ENCODE peak calls at places on chromosomes 2 and 18, in nine cellular contexts. One of them, this sample, is unnamed.

GRCh38 chr2:234139755-234140154 is 89.3 kb downstream of the SPP2 start:
- DNase-seq in activated CD8-positive, alpha-beta T cell treated with anti-CD3 and anti-CD28 coated beads, Interleukin-2, amount 10 ng/mL, durations not matched to agents 7 days and 5 days: no peak
- DNase-seq in H1: no peak
- DNase-seq in NCI-H774: no peak
- DNase-seq in amniotic stem cell: no peak
- DNase-seq in activated CD4-positive, alpha-beta T cell treated with anti-CD3 and anti-CD28 coated beads, Interleukin-2, amount 50 U/mL, for 1 hour: no peak
- DNase-seq in non-pigmented ciliary epithelial cell: no peak
- DNase-seq in psoas muscle: no peak
- DNase-seq in sciatic nerve: no peak
- DNase-seq in this sample: no peak

GRCh38 chr2:179692610-179693009 is 168.8 kb downstream of the ZNF385B start:
- DNase-seq in sciatic nerve: no peak
- DNase-seq in H1: no peak
- DNase-seq in non-pigmented ciliary epithelial cell: no peak
- DNase-seq in amniotic stem cell: no peak
- DNase-seq in activated CD8-positive, alpha-beta T cell treated with anti-CD3 and anti-CD28 coated beads, Interleukin-2, amount 10 ng/mL, durations not matched to agents 7 days and 5 days: no peak
- DNase-seq in NCI-H774: no peak
- DNase-seq in psoas muscle: no peak
- DNase-seq in activated CD4-positive, alpha-beta T cell treated with anti-CD3 and anti-CD28 coated beads, Interleukin-2, amount 50 U/mL, for 1 hour: no peak
- DNase-seq in this sample: no peak

GRCh38 chr2:134736167-134736885 is 17.5 kb upstream of the TMEM163 start:
- DNase-seq in NCI-H774: no peak
- DNase-seq in sciatic nerve: no peak
- DNase-seq in H1: no peak
- DNase-seq in activated CD8-positive, alpha-beta T cell treated with anti-CD3 and anti-CD28 coated beads, Interleukin-2, amount 10 ng/mL, durations not matched to agents 7 days and 5 days: no peak
- DNase-seq in psoas muscle: no peak
- DNase-seq in amniotic stem cell: peak; percentile 40
- DNase-seq in activated CD4-positive, alpha-beta T cell treated with anti-CD3 and anti-CD28 coated beads, Interleukin-2, amount 50 U/mL, for 1 hour: no peak
- DNase-seq in non-pigmented ciliary epithelial cell: peak; percentile 54
- DNase-seq in this sample: no peak

GRCh38 chr2:136383161-136383560 is 265.2 kb upstream of the CXCR4 start:
- DNase-seq in activated CD4-positive, alpha-beta T cell treated with anti-CD3 and anti-CD28 coated beads, Interleukin-2, amount 50 U/mL, for 1 hour: no peak
- DNase-seq in psoas muscle: no peak
- DNase-seq in activated CD8-positive, alpha-beta T cell treated with anti-CD3 and anti-CD28 coated beads, Interleukin-2, amount 10 ng/mL, durations not matched to agents 7 days and 5 days: no peak
- DNase-seq in non-pigmented ciliary epithelial cell: no peak
- DNase-seq in NCI-H774: no peak
- DNase-seq in sciatic nerve: no peak
- DNase-seq in amniotic stem cell: no peak
- DNase-seq in H1: no peak
- DNase-seq in this sample: no peak

GRCh38 chr2:44943031-44943692 is 1.7 kb downstream of the SIX3 start:
- DNase-seq in activated CD8-positive, alpha-beta T cell treated with anti-CD3 and anti-CD28 coated beads, Interleukin-2, amount 10 ng/mL, durations not matched to agents 7 days and 5 days: no peak
- DNase-seq in H1: no peak
- DNase-seq in NCI-H774: no peak
- DNase-seq in sciatic nerve: no peak
- DNase-seq in psoas muscle: no peak
- DNase-seq in non-pigmented ciliary epithelial cell: no peak
- DNase-seq in amniotic stem cell: no peak
- DNase-seq in activated CD4-positive, alpha-beta T cell treated with anti-CD3 and anti-CD28 coated beads, Interleukin-2, amount 50 U/mL, for 1 hour: no peak
- DNase-seq in this sample: no peak

GRCh38 chr2:156400704-156401678 is 35.2 kb upstream of the GPD2 start:
- DNase-seq in non-pigmented ciliary epithelial cell: peak; percentile 56
- DNase-seq in sciatic nerve: peak; percentile 86
- DNase-seq in NCI-H774: peak; percentile 51
- DNase-seq in activated CD4-positive, alpha-beta T cell treated with anti-CD3 and anti-CD28 coated beads, Interleukin-2, amount 50 U/mL, for 1 hour: peak; percentile 77
- DNase-seq in H1: peak; percentile 82
- DNase-seq in amniotic stem cell: peak; percentile 50
- DNase-seq in psoas muscle: peak; percentile 63
- DNase-seq in activated CD8-positive, alpha-beta T cell treated with anti-CD3 and anti-CD28 coated beads, Interleukin-2, amount 10 ng/mL, durations not matched to agents 7 days and 5 days: peak; percentile 84
- DNase-seq in this sample: peak; percentile 82

GRCh38 chr18:35590935-35591334 is 9.4 kb downstream of the GALNT1 start:
- DNase-seq in amniotic stem cell: no peak
- DNase-seq in NCI-H774: no peak
- DNase-seq in sciatic nerve: no peak
- DNase-seq in non-pigmented ciliary epithelial cell: no peak
- DNase-seq in psoas muscle: no peak
- DNase-seq in activated CD8-positive, alpha-beta T cell treated with anti-CD3 and anti-CD28 coated beads, Interleukin-2, amount 10 ng/mL, durations not matched to agents 7 days and 5 days: no peak
- DNase-seq in activated CD4-positive, alpha-beta T cell treated with anti-CD3 and anti-CD28 coated beads, Interleukin-2, amount 50 U/mL, for 1 hour: no peak
- DNase-seq in H1: no peak
- DNase-seq in this sample: no peak

GRCh38 chr2:8796878-8797550 is 40.4 kb downstream of the KIDINS220 start:
- DNase-seq in amniotic stem cell: no peak
- DNase-seq in activated CD8-positive, alpha-beta T cell treated with anti-CD3 and anti-CD28 coated beads, Interleukin-2, amount 10 ng/mL, durations not matched to agents 7 days and 5 days: peak; percentile 30
- DNase-seq in H1: no peak
- DNase-seq in non-pigmented ciliary epithelial cell: no peak
- DNase-seq in sciatic nerve: no peak
- DNase-seq in activated CD4-positive, alpha-beta T cell treated with anti-CD3 and anti-CD28 coated beads, Interleukin-2, amount 50 U/mL, for 1 hour: no peak
- DNase-seq in psoas muscle: no peak
- DNase-seq in NCI-H774: no peak
- DNase-seq in this sample: no peak

GRCh38 chr2:182649316-182649715 is 66.7 kb upstream of the DNAJC10 start:
- DNase-seq in amniotic stem cell: no peak
- DNase-seq in NCI-H774: peak; percentile 37
- DNase-seq in H1: no peak
- DNase-seq in psoas muscle: no peak
- DNase-seq in activated CD4-positive, alpha-beta T cell treated with anti-CD3 and anti-CD28 coated beads, Interleukin-2, amount 50 U/mL, for 1 hour: no peak
- DNase-seq in sciatic nerve: no peak
- DNase-seq in non-pigmented ciliary epithelial cell: no peak
- DNase-seq in activated CD8-positive, alpha-beta T cell treated with anti-CD3 and anti-CD28 coated beads, Interleukin-2, amount 10 ng/mL, durations not matched to agents 7 days and 5 days: no peak
- DNase-seq in this sample: peak; percentile 33

GRCh38 chr2:121890041-121890440 is 134.6 kb downstream of the TSN start:
- DNase-seq in amniotic stem cell: no peak
- DNase-seq in H1: no peak
- DNase-seq in activated CD4-positive, alpha-beta T cell treated with anti-CD3 and anti-CD28 coated beads, Interleukin-2, amount 50 U/mL, for 1 hour: no peak
- DNase-seq in sciatic nerve: no peak
- DNase-seq in activated CD8-positive, alpha-beta T cell treated with anti-CD3 and anti-CD28 coated beads, Interleukin-2, amount 10 ng/mL, durations not matched to agents 7 days and 5 days: no peak
- DNase-seq in NCI-H774: no peak
- DNase-seq in psoas muscle: no peak
- DNase-seq in non-pigmented ciliary epithelial cell: no peak
- DNase-seq in this sample: no peak

GRCh38 chr2:229363126-229363814 is 92.2 kb upstream of the PID1 start:
- DNase-seq in amniotic stem cell: no peak
- DNase-seq in H1: no peak
- DNase-seq in sciatic nerve: no peak
- DNase-seq in NCI-H774: no peak
- DNase-seq in psoas muscle: no peak
- DNase-seq in activated CD4-positive, alpha-beta T cell treated with anti-CD3 and anti-CD28 coated beads, Interleukin-2, amount 50 U/mL, for 1 hour: no peak
- DNase-seq in activated CD8-positive, alpha-beta T cell treated with anti-CD3 and anti-CD28 coated beads, Interleukin-2, amount 10 ng/mL, durations not matched to agents 7 days and 5 days: no peak
- DNase-seq in non-pigmented ciliary epithelial cell: no peak
- DNase-seq in this sample: no peak

GRCh38 chr18:52452427-52452826 is 112.4 kb downstream of the DCC start:
- DNase-seq in psoas muscle: no peak
- DNase-seq in sciatic nerve: no peak
- DNase-seq in activated CD8-positive, alpha-beta T cell treated with anti-CD3 and anti-CD28 coated beads, Interleukin-2, amount 10 ng/mL, durations not matched to agents 7 days and 5 days: no peak
- DNase-seq in non-pigmented ciliary epithelial cell: no peak
- DNase-seq in H1: no peak
- DNase-seq in amniotic stem cell: no peak
- DNase-seq in NCI-H774: no peak
- DNase-seq in activated CD4-positive, alpha-beta T cell treated with anti-CD3 and anti-CD28 coated beads, Interleukin-2, amount 50 U/mL, for 1 hour: no peak
- DNase-seq in this sample: no peak

GRCh38 chr2:46983065-46983801 is 67.6 kb upstream of the MCFD2 start:
- DNase-seq in H1: no peak
- DNase-seq in non-pigmented ciliary epithelial cell: no peak
- DNase-seq in activated CD4-positive, alpha-beta T cell treated with anti-CD3 and anti-CD28 coated beads, Interleukin-2, amount 50 U/mL, for 1 hour: no peak
- DNase-seq in sciatic nerve: no peak
- DNase-seq in NCI-H774: no peak
- DNase-seq in amniotic stem cell: no peak
- DNase-seq in psoas muscle: no peak
- DNase-seq in activated CD8-positive, alpha-beta T cell treated with anti-CD3 and anti-CD28 coated beads, Interleukin-2, amount 10 ng/mL, durations not matched to agents 7 days and 5 days: no peak
- DNase-seq in this sample: no peak

GRCh38 chr2:236177604-236177966 is 9.4 kb upstream of the GBX2 start:
- DNase-seq in sciatic nerve: no peak
- DNase-seq in non-pigmented ciliary epithelial cell: no peak
- DNase-seq in activated CD4-positive, alpha-beta T cell treated with anti-CD3 and anti-CD28 coated beads, Interleukin-2, amount 50 U/mL, for 1 hour: no peak
- DNase-seq in NCI-H774: no peak
- DNase-seq in activated CD8-positive, alpha-beta T cell treated with anti-CD3 and anti-CD28 coated beads, Interleukin-2, amount 10 ng/mL, durations not matched to agents 7 days and 5 days: peak; percentile 34
- DNase-seq in amniotic stem cell: no peak
- DNase-seq in H1: peak; percentile 91
- DNase-seq in psoas muscle: peak; percentile 66
- DNase-seq in this sample: no peak

GRCh38 chr2:178448968-178449661 is 1.9 kb downstream of the PRKRA start:
- DNase-seq in psoas muscle: no peak
- DNase-seq in non-pigmented ciliary epithelial cell: no peak
- DNase-seq in activated CD8-positive, alpha-beta T cell treated with anti-CD3 and anti-CD28 coated beads, Interleukin-2, amount 10 ng/mL, durations not matched to agents 7 days and 5 days: no peak
- DNase-seq in NCI-H774: no peak
- DNase-seq in H1: no peak
- DNase-seq in activated CD4-positive, alpha-beta T cell treated with anti-CD3 and anti-CD28 coated beads, Interleukin-2, amount 50 U/mL, for 1 hour: no peak
- DNase-seq in sciatic nerve: no peak
- DNase-seq in amniotic stem cell: no peak
- DNase-seq in this sample: no peak

GRCh38 chr2:33086400-33087015 is 139.8 kb downstream of the LTBP1 start:
- DNase-seq in activated CD4-positive, alpha-beta T cell treated with anti-CD3 and anti-CD28 coated beads, Interleukin-2, amount 50 U/mL, for 1 hour: no peak
- DNase-seq in H1: no peak
- DNase-seq in amniotic stem cell: no peak
- DNase-seq in activated CD8-positive, alpha-beta T cell treated with anti-CD3 and anti-CD28 coated beads, Interleukin-2, amount 10 ng/mL, durations not matched to agents 7 days and 5 days: no peak
- DNase-seq in non-pigmented ciliary epithelial cell: no peak
- DNase-seq in NCI-H774: no peak
- DNase-seq in psoas muscle: no peak
- DNase-seq in sciatic nerve: no peak
- DNase-seq in this sample: no peak

GRCh38 chr2:38959938-38960608 is 70.4 kb downstream of the ARHGEF33 start:
- DNase-seq in NCI-H774: no peak
- DNase-seq in amniotic stem cell: no peak
- DNase-seq in psoas muscle: peak; percentile 82
- DNase-seq in activated CD8-positive, alpha-beta T cell treated with anti-CD3 and anti-CD28 coated beads, Interleukin-2, amount 10 ng/mL, durations not matched to agents 7 days and 5 days: peak; percentile 78
- DNase-seq in activated CD4-positive, alpha-beta T cell treated with anti-CD3 and anti-CD28 coated beads, Interleukin-2, amount 50 U/mL, for 1 hour: peak; percentile 59
- DNase-seq in sciatic nerve: peak; percentile 84
- DNase-seq in non-pigmented ciliary epithelial cell: no peak
- DNase-seq in H1: peak; percentile 76
- DNase-seq in this sample: no peak

GRCh38 chr2:10057231-10058107 is 14.1 kb downstream of the KLF11 start:
- DNase-seq in psoas muscle: peak; percentile 58
- DNase-seq in activated CD8-positive, alpha-beta T cell treated with anti-CD3 and anti-CD28 coated beads, Interleukin-2, amount 10 ng/mL, durations not matched to agents 7 days and 5 days: no peak
- DNase-seq in NCI-H774: no peak
- DNase-seq in activated CD4-positive, alpha-beta T cell treated with anti-CD3 and anti-CD28 coated beads, Interleukin-2, amount 50 U/mL, for 1 hour: no peak
- DNase-seq in amniotic stem cell: peak; percentile 45
- DNase-seq in non-pigmented ciliary epithelial cell: no peak
- DNase-seq in H1: peak; percentile 85
- DNase-seq in sciatic nerve: no peak
- DNase-seq in this sample: peak; percentile 36

GRCh38 chr2:60826126-60826525 is 55.2 kb upstream of the REL start:
- DNase-seq in NCI-H774: no peak
- DNase-seq in activated CD4-positive, alpha-beta T cell treated with anti-CD3 and anti-CD28 coated beads, Interleukin-2, amount 50 U/mL, for 1 hour: no peak
- DNase-seq in psoas muscle: no peak
- DNase-seq in sciatic nerve: no peak
- DNase-seq in activated CD8-positive, alpha-beta T cell treated with anti-CD3 and anti-CD28 coated beads, Interleukin-2, amount 10 ng/mL, durations not matched to agents 7 days and 5 days: no peak
- DNase-seq in H1: no peak
- DNase-seq in non-pigmented ciliary epithelial cell: no peak
- DNase-seq in amniotic stem cell: no peak
- DNase-seq in this sample: no peak

GRCh38 chr2:207408086-207408794 is 121.5 kb upstream of the CREB1 start:
- DNase-seq in H1: no peak
- DNase-seq in sciatic nerve: no peak
- DNase-seq in activated CD8-positive, alpha-beta T cell treated with anti-CD3 and anti-CD28 coated beads, Interleukin-2, amount 10 ng/mL, durations not matched to agents 7 days and 5 days: no peak
- DNase-seq in psoas muscle: no peak
- DNase-seq in activated CD4-positive, alpha-beta T cell treated with anti-CD3 and anti-CD28 coated beads, Interleukin-2, amount 50 U/mL, for 1 hour: no peak
- DNase-seq in non-pigmented ciliary epithelial cell: no peak
- DNase-seq in amniotic stem cell: no peak
- DNase-seq in NCI-H774: peak; percentile 90
- DNase-seq in this sample: peak; percentile 99

GRCh38 chr18:49973592-49973991 is 160.3 kb upstream of the ACAA2 start:
- DNase-seq in NCI-H774: no peak
- DNase-seq in sciatic nerve: no peak
- DNase-seq in H1: no peak
- DNase-seq in amniotic stem cell: no peak
- DNase-seq in non-pigmented ciliary epithelial cell: no peak
- DNase-seq in psoas muscle: no peak
- DNase-seq in activated CD8-positive, alpha-beta T cell treated with anti-CD3 and anti-CD28 coated beads, Interleukin-2, amount 10 ng/mL, durations not matched to agents 7 days and 5 days: no peak
- DNase-seq in activated CD4-positive, alpha-beta T cell treated with anti-CD3 and anti-CD28 coated beads, Interleukin-2, amount 50 U/mL, for 1 hour: no peak
- DNase-seq in this sample: no peak

GRCh38 chr2:112795720-112796119 is 11.4 kb upstream of the IL1A start:
- DNase-seq in NCI-H774: no peak
- DNase-seq in activated CD4-positive, alpha-beta T cell treated with anti-CD3 and anti-CD28 coated beads, Interleukin-2, amount 50 U/mL, for 1 hour: no peak
- DNase-seq in psoas muscle: no peak
- DNase-seq in sciatic nerve: no peak
- DNase-seq in activated CD8-positive, alpha-beta T cell treated with anti-CD3 and anti-CD28 coated beads, Interleukin-2, amount 10 ng/mL, durations not matched to agents 7 days and 5 days: no peak
- DNase-seq in non-pigmented ciliary epithelial cell: no peak
- DNase-seq in H1: no peak
- DNase-seq in amniotic stem cell: no peak
- DNase-seq in this sample: no peak

GRCh38 chr18:49859725-49860124 is 46.4 kb upstream of the ACAA2 start:
- DNase-seq in activated CD8-positive, alpha-beta T cell treated with anti-CD3 and anti-CD28 coated beads, Interleukin-2, amount 10 ng/mL, durations not matched to agents 7 days and 5 days: no peak
- DNase-seq in sciatic nerve: no peak
- DNase-seq in psoas muscle: no peak
- DNase-seq in activated CD4-positive, alpha-beta T cell treated with anti-CD3 and anti-CD28 coated beads, Interleukin-2, amount 50 U/mL, for 1 hour: no peak
- DNase-seq in NCI-H774: no peak
- DNase-seq in H1: no peak
- DNase-seq in amniotic stem cell: no peak
- DNase-seq in non-pigmented ciliary epithelial cell: no peak
- DNase-seq in this sample: no peak

GRCh38 chr2:36993841-36994620 is 27.7 kb upstream of the STRN start:
- DNase-seq in amniotic stem cell: no peak
- DNase-seq in activated CD4-positive, alpha-beta T cell treated with anti-CD3 and anti-CD28 coated beads, Interleukin-2, amount 50 U/mL, for 1 hour: no peak
- DNase-seq in sciatic nerve: no peak
- DNase-seq in NCI-H774: no peak
- DNase-seq in non-pigmented ciliary epithelial cell: no peak
- DNase-seq in activated CD8-positive, alpha-beta T cell treated with anti-CD3 and anti-CD28 coated beads, Interleukin-2, amount 10 ng/mL, durations not matched to agents 7 days and 5 days: no peak
- DNase-seq in psoas muscle: no peak
- DNase-seq in H1: no peak
- DNase-seq in this sample: no peak

GRCh38 chr18:48462510-48462909 is 53.3 kb upstream of the ZBTB7C start:
- DNase-seq in non-pigmented ciliary epithelial cell: no peak
- DNase-seq in psoas muscle: no peak
- DNase-seq in activated CD4-positive, alpha-beta T cell treated with anti-CD3 and anti-CD28 coated beads, Interleukin-2, amount 50 U/mL, for 1 hour: no peak
- DNase-seq in activated CD8-positive, alpha-beta T cell treated with anti-CD3 and anti-CD28 coated beads, Interleukin-2, amount 10 ng/mL, durations not matched to agents 7 days and 5 days: no peak
- DNase-seq in NCI-H774: no peak
- DNase-seq in sciatic nerve: no peak
- DNase-seq in H1: no peak
- DNase-seq in amniotic stem cell: no peak
- DNase-seq in this sample: no peak

GRCh38 chr18:43661570-43661969 is 384.3 kb upstream of the SYT4 start:
- DNase-seq in activated CD8-positive, alpha-beta T cell treated with anti-CD3 and anti-CD28 coated beads, Interleukin-2, amount 10 ng/mL, durations not matched to agents 7 days and 5 days: no peak
- DNase-seq in psoas muscle: no peak
- DNase-seq in non-pigmented ciliary epithelial cell: peak; percentile 63
- DNase-seq in activated CD4-positive, alpha-beta T cell treated with anti-CD3 and anti-CD28 coated beads, Interleukin-2, amount 50 U/mL, for 1 hour: no peak
- DNase-seq in amniotic stem cell: peak; percentile 27
- DNase-seq in H1: peak; percentile 49
- DNase-seq in sciatic nerve: no peak
- DNase-seq in NCI-H774: peak; percentile 2
- DNase-seq in this sample: peak; percentile 61

GRCh38 chr2:23967846-23968245 is 27.6 kb downstream of the UBXN2A start:
- DNase-seq in non-pigmented ciliary epithelial cell: no peak
- DNase-seq in amniotic stem cell: no peak
- DNase-seq in activated CD8-positive, alpha-beta T cell treated with anti-CD3 and anti-CD28 coated beads, Interleukin-2, amount 10 ng/mL, durations not matched to agents 7 days and 5 days: no peak
- DNase-seq in activated CD4-positive, alpha-beta T cell treated with anti-CD3 and anti-CD28 coated beads, Interleukin-2, amount 50 U/mL, for 1 hour: no peak
- DNase-seq in NCI-H774: no peak
- DNase-seq in sciatic nerve: no peak
- DNase-seq in psoas muscle: no peak
- DNase-seq in H1: no peak
- DNase-seq in this sample: no peak

GRCh38 chr18:28961669-28962228 is 784.8 kb upstream of the CDH2 start:
- DNase-seq in non-pigmented ciliary epithelial cell: no peak
- DNase-seq in amniotic stem cell: peak; percentile 8
- DNase-seq in NCI-H774: no peak
- DNase-seq in activated CD8-positive, alpha-beta T cell treated with anti-CD3 and anti-CD28 coated beads, Interleukin-2, amount 10 ng/mL, durations not matched to agents 7 days and 5 days: no peak
- DNase-seq in H1: peak; percentile 49
- DNase-seq in activated CD4-positive, alpha-beta T cell treated with anti-CD3 and anti-CD28 coated beads, Interleukin-2, amount 50 U/mL, for 1 hour: no peak
- DNase-seq in psoas muscle: no peak
- DNase-seq in sciatic nerve: no peak
- DNase-seq in this sample: peak; percentile 32

GRCh38 chr2:241767464-241768250 is 9.0 kb upstream of the GAL3ST2 start:
- DNase-seq in amniotic stem cell: no peak
- DNase-seq in activated CD8-positive, alpha-beta T cell treated with anti-CD3 and anti-CD28 coated beads, Interleukin-2, amount 10 ng/mL, durations not matched to agents 7 days and 5 days: no peak
- DNase-seq in psoas muscle: no peak
- DNase-seq in sciatic nerve: peak; percentile 55
- DNase-seq in non-pigmented ciliary epithelial cell: no peak
- DNase-seq in H1: peak; percentile 48
- DNase-seq in activated CD4-positive, alpha-beta T cell treated with anti-CD3 and anti-CD28 coated beads, Interleukin-2, amount 50 U/mL, for 1 hour: no peak
- DNase-seq in NCI-H774: no peak
- DNase-seq in this sample: no peak

GRCh38 chr2:108220942-108221541 is 18.7 kb upstream of the SULT1C3 start:
- DNase-seq in sciatic nerve: no peak
- DNase-seq in H1: no peak
- DNase-seq in psoas muscle: no peak
- DNase-seq in activated CD4-positive, alpha-beta T cell treated with anti-CD3 and anti-CD28 coated beads, Interleukin-2, amount 50 U/mL, for 1 hour: no peak
- DNase-seq in amniotic stem cell: no peak
- DNase-seq in NCI-H774: no peak
- DNase-seq in non-pigmented ciliary epithelial cell: no peak
- DNase-seq in activated CD8-positive, alpha-beta T cell treated with anti-CD3 and anti-CD28 coated beads, Interleukin-2, amount 10 ng/mL, durations not matched to agents 7 days and 5 days: no peak
- DNase-seq in this sample: no peak

GRCh38 chr2:118089015-118089800 is 937 bp downstream of the INSIG2 start:
- DNase-seq in H1: no peak
- DNase-seq in sciatic nerve: no peak
- DNase-seq in amniotic stem cell: no peak
- DNase-seq in activated CD8-positive, alpha-beta T cell treated with anti-CD3 and anti-CD28 coated beads, Interleukin-2, amount 10 ng/mL, durations not matched to agents 7 days and 5 days: peak; percentile 48
- DNase-seq in activated CD4-positive, alpha-beta T cell treated with anti-CD3 and anti-CD28 coated beads, Interleukin-2, amount 50 U/mL, for 1 hour: peak; percentile 12
- DNase-seq in psoas muscle: no peak
- DNase-seq in non-pigmented ciliary epithelial cell: peak; percentile 27
- DNase-seq in NCI-H774: no peak
- DNase-seq in this sample: no peak